ENCODE peak calls at places on chromosomes 1 and 21, in seven cellular contexts. B is stimulated activated CD4-positive, alpha-beta T cell treated with anti-CD3 and anti-CD28 coated beads, Interleukin-4, amount 100 ng/mL, for 48 hours; X is NCI-H345; G is astrocyte of the cerebellum; F is retinal pigment epithelial cell; M is activated naive CD4-positive, alpha-beta T cell treated with anti-CD3 and anti-CD28 coated beads for 36 hours; J is stimulated activated CD8-positive, alpha-beta memory T cell treated with anti-CD3 and anti-CD28 coated beads, Interleukin-7, amount 100 ng/mL, for 1 hour. D is an unnamed sample.

GRCh38 chr1:163056832-163057231 is 12.3 kb upstream of the RGS4 start:
- DNase-seq in G (peak; percentile 24), J (no peak), B (no peak), X (no peak), M (no peak), F (no peak), D (no peak)

GRCh38 chr1:21818661-21819060 is 6.6 kb downstream of the LDLRAD2 start:
- DNase-seq in M (peak; percentile 49), J (no peak), B (peak; percentile 13), F (no peak), G (no peak), X (no peak), D (no peak)

GRCh38 chr21:36613064-36613463 is 85.9 kb upstream of the SIM2 start:
- DNase-seq in B (no peak), X (no peak), F (no peak), G (no peak), M (no peak), J (no peak), D (no peak)

GRCh38 chr1:209808059-209808494 is 2.1 kb upstream of the IRF6 start:
- DNase-seq in F (peak; percentile 79), B (no peak), M (no peak), X (peak; percentile 71), G (peak; percentile 40), J (no peak), D (no peak)

GRCh38 chr1:21901986-21902377 is 35.1 kb downstream of the HSPG2 start:
- DNase-seq in J (no peak), F (no peak), G (no peak), M (no peak), X (no peak), B (no peak), D (no peak)

GRCh38 chr1:234645474-234645953 is 35.5 kb upstream of the IRF2BP2 start:
- DNase-seq in G (no peak), X (no peak), B (no peak), M (no peak), J (no peak), F (no peak), D (no peak)

GRCh38 chr1:185964946-185965345 is 230.8 kb downstream of the HMCN1 start:
- DNase-seq in M (no peak), J (no peak), G (no peak), F (no peak), B (no peak), X (no peak), D (no peak)

GRCh38 chr1:154663656-154664055 is 55.7 kb upstream of the ADAR start:
- DNase-seq in F (no peak), B (no peak), G (no peak), M (no peak), X (no peak), J (no peak), D (no peak)

GRCh38 chr1:168907053-168907452 is 178.0 kb upstream of the DPT start:
- DNase-seq in F (no peak), G (no peak), B (no peak), X (no peak), M (no peak), J (no peak), D (no peak)

GRCh38 chr21:45900034-45900868 is 81.3 kb upstream of the COL6A1 start:
- DNase-seq in M (no peak), J (no peak), G (no peak), X (no peak), B (no peak), F (no peak), D (no peak)

GRCh38 chr1:4585216-4585615 is 69.2 kb upstream of the AJAP1 start:
- DNase-seq in F (no peak), G (no peak), X (no peak), B (peak; percentile 34), M (peak; percentile 53), J (peak; percentile 5), D (no peak)

GRCh38 chr1:2819831-2820730 is 18.6 kb upstream of the TTC34 start:
- DNase-seq in B (no peak), G (no peak), X (no peak), M (no peak), J (no peak), F (no peak), D (no peak)

GRCh38 chr1:67754526-67754920 is 69.5 kb downstream of the GADD45A start:
- DNase-seq in F (no peak), B (no peak), X (no peak), M (no peak), J (no peak), G (no peak), D (no peak)

GRCh38 chr1:61222240-61222639 is 139.9 kb downstream of the NFIA start:
- DNase-seq in F (no peak), B (no peak), J (no peak), M (no peak), X (no peak), G (no peak), D (no peak)

GRCh38 chr1:228362141-228362883 is 44.3 kb downstream of the TRIM11 start:
- DNase-seq in B (no peak), F (no peak), X (no peak), M (no peak), G (no peak), J (no peak), D (no peak)

GRCh38 chr1:153567621-153568366 is 2.1 kb upstream of the S100A2 start:
- DNase-seq in J (no peak), B (peak; percentile 60), G (no peak), F (no peak), M (peak; percentile 69), X (peak; percentile 28), D (no peak)

GRCh38 chr1:207838156-207839082 is 72.5 kb downstream of the CD34 start:
- DNase-seq in J (no peak), F (no peak), M (no peak), B (no peak), X (no peak), G (no peak), D (no peak)

GRCh38 chr1:30384286-30385245 is 338.8 kb downstream of the MATN1 start:
- DNase-seq in M (peak; percentile 2), X (no peak), J (no peak), F (no peak), G (no peak), B (no peak), D (no peak)

GRCh38 chr1:204065174-204065985 is 7.5 kb upstream of the SOX13 start:
- DNase-seq in X (no peak), B (no peak), M (no peak), F (no peak), G (no peak), J (no peak), D (no peak)

GRCh38 chr1:56315293-56315942 is 263.9 kb downstream of the PLPP3 start:
- DNase-seq in B (no peak), J (no peak), M (no peak), X (no peak), G (no peak), F (no peak), D (no peak)

GRCh38 chr1:13930151-13930550 is 230.2 kb downstream of the PRDM2 start:
- DNase-seq in F (no peak), X (peak; percentile 1), B (peak; percentile 7), M (peak; percentile 44), J (no peak), G (no peak), D (no peak)

GRCh38 chr1:6245869-6246496 is 2.0 kb downstream of the HES3 start:
- DNase-seq in G (no peak), J (no peak), B (peak; percentile 42), F (no peak), M (peak; percentile 59), X (peak; percentile 93), D (no peak)

GRCh38 chr1:182146286-182146685 is 84.8 kb upstream of the ZNF648 start:
- DNase-seq in F (no peak), X (no peak), B (no peak), J (no peak), G (no peak), M (no peak), D (no peak)

GRCh38 chr1:234531181-234532132 is 52.5 kb upstream of the TARBP1 start:
- DNase-seq in M (no peak), F (no peak), J (no peak), X (no peak), B (no peak), G (peak; percentile 68), D (no peak)